ENCODE peak calls at places on chromosomes 16 and 17, in four cellular contexts. Y is ACHN, D is SJSA1, M is NCI-H226. B is an unnamed sample.

GRCh38 chr17:81868674-81869220 is 2.4 kb downstream of the ARHGDIA start:
- DNase-seq in D (peak), M (peak), Y (peak), B (no peak)

GRCh38 chr16:73027655-73028220 is 20.2 kb downstream of the ZFHX3 start:
- DNase-seq in D (no peak), Y (no peak), M (no peak), B (no peak)

GRCh38 chr17:39738568-39738901 is 797 bp downstream of the GRB7 start:
- DNase-seq in Y (peak), M (peak), D (no peak), B (no peak)

GRCh38 chr16:84689126-84689525 is 10.7 kb upstream of the USP10 start:
- DNase-seq in Y (no peak), M (peak), D (peak), B (no peak)

GRCh38 chr17:37147301-37147812 is 198.6 kb downstream of the AATF start:
- DNase-seq in M (no peak), Y (no peak), D (peak), B (no peak)

GRCh38 chr16:25419123-25419522 is 161.5 kb upstream of the ZKSCAN2 start:
- DNase-seq in D (no peak), M (no peak), Y (no peak), B (no peak)

GRCh38 chr17:44820631-44821196 is 9.4 kb downstream of the GJC1 start:
- DNase-seq in Y (peak), M (peak), D (peak), B (no peak)

GRCh38 chr16:80759419-80760162 is 44.8 kb downstream of the CDYL2 start:
- DNase-seq in Y (peak), M (no peak), D (no peak), B (no peak)

GRCh38 chr16:51971184-51971583 is 575.8 kb downstream of the TOX3 start:
- DNase-seq in Y (peak), D (no peak), M (no peak), B (no peak)

GRCh38 chr17:67132366-67132765 is 88.0 kb downstream of the CACNG1 start:
- DNase-seq in Y (no peak), D (no peak), M (peak), B (no peak)

GRCh38 chr17:60442271-60443201 is 20.2 kb downstream of the CHCT1 start:
- DNase-seq in M (peak), Y (peak), D (peak), B (no peak)

GRCh38 chr17:73232587-73233373 is 28.9 kb downstream of the CPSF4L start:
- DNase-seq in Y (peak), D (peak), M (peak), B (peak)

GRCh38 chr17:14461131-14461530 is 160.2 kb downstream of the HS3ST3B1 start:
- DNase-seq in M (no peak), Y (no peak), D (no peak), B (no peak)